ENCODE peak calls at places on chromosomes 12 and 14, in five cellular contexts. One of them, this sample, is unnamed.

GRCh38 chr12:97038859-97039258 is 131.8 kb downstream of the NEDD1 start:
- DNase-seq in neural crest cell: no peak
- DNase-seq in epithelial cell of esophagus: peak; percentile 4
- DNase-seq in H1: no peak
- DNase-seq in AG09309: no peak
- DNase-seq in this sample: no peak

GRCh38 chr14:103847954-103848719 is 762 bp upstream of the PPP1R13B start:
- DNase-seq in neural crest cell: peak; percentile 36
- DNase-seq in epithelial cell of esophagus: no peak
- DNase-seq in H1: peak; percentile 83
- DNase-seq in AG09309: no peak
- DNase-seq in this sample: peak; percentile 92

GRCh38 chr12:3470296-3470695 is 20.7 kb upstream of the PRMT8 start:
- DNase-seq in neural crest cell: no peak
- DNase-seq in epithelial cell of esophagus: no peak
- DNase-seq in H1: no peak
- DNase-seq in AG09309: no peak
- DNase-seq in this sample: no peak

GRCh38 chr14:35250319-35250718 is 41.9 kb upstream of the PSMA6 start:
- DNase-seq in neural crest cell: no peak
- DNase-seq in epithelial cell of esophagus: no peak
- DNase-seq in H1: no peak
- DNase-seq in AG09309: no peak
- DNase-seq in this sample: no peak

GRCh38 chr12:39581592-39581991 is 38.0 kb downstream of the ABCD2 start:
- DNase-seq in neural crest cell: no peak
- DNase-seq in epithelial cell of esophagus: peak; percentile 58
- DNase-seq in H1: no peak
- DNase-seq in AG09309: no peak
- DNase-seq in this sample: no peak

GRCh38 chr12:230925-231671 is 17.1 kb upstream of the SLC6A12 start:
- DNase-seq in neural crest cell: no peak
- DNase-seq in epithelial cell of esophagus: no peak
- DNase-seq in H1: no peak
- DNase-seq in AG09309: no peak
- DNase-seq in this sample: no peak

GRCh38 chr14:75165586-75166391 is 10.6 kb downstream of the TMED10 start:
- DNase-seq in neural crest cell: no peak
- DNase-seq in epithelial cell of esophagus: no peak
- DNase-seq in H1: no peak
- DNase-seq in AG09309: no peak
- DNase-seq in this sample: no peak

GRCh38 chr14:20516921-20517320 is 11.6 kb downstream of the RNASE10 start:
- DNase-seq in neural crest cell: no peak
- DNase-seq in epithelial cell of esophagus: peak; percentile 70
- DNase-seq in H1: no peak
- DNase-seq in AG09309: no peak
- DNase-seq in this sample: no peak

GRCh38 chr12:107247650-107248049 is 154.3 kb upstream of the CRY1 start:
- DNase-seq in neural crest cell: no peak
- DNase-seq in epithelial cell of esophagus: no peak
- DNase-seq in H1: peak; percentile 19
- DNase-seq in AG09309: no peak
- DNase-seq in this sample: no peak

GRCh38 chr14:54450535-54450934 is 9.4 kb upstream of the CNIH1 start:
- DNase-seq in neural crest cell: no peak
- DNase-seq in epithelial cell of esophagus: peak; percentile 30
- DNase-seq in H1: no peak
- DNase-seq in AG09309: no peak
- DNase-seq in this sample: no peak

GRCh38 chr14:52048641-52049204 is 20.1 kb downstream of the NID2 start:
- DNase-seq in neural crest cell: no peak
- DNase-seq in epithelial cell of esophagus: no peak
- DNase-seq in H1: no peak
- DNase-seq in AG09309: peak; percentile 77
- DNase-seq in this sample: no peak

GRCh38 chr14:105091335-105092123 is 26.3 kb upstream of the GPR132 start:
- DNase-seq in neural crest cell: no peak
- DNase-seq in epithelial cell of esophagus: peak; percentile 92
- DNase-seq in H1: no peak
- DNase-seq in AG09309: no peak
- DNase-seq in this sample: peak; percentile 95

GRCh38 chr14:87994974-87995373 is 2.0 kb upstream of the GALC start:
- DNase-seq in neural crest cell: no peak
- DNase-seq in epithelial cell of esophagus: no peak
- DNase-seq in H1: no peak
- DNase-seq in AG09309: no peak
- DNase-seq in this sample: no peak

GRCh38 chr12:121918679-121919038 is 267 bp downstream of the CFAP251 start:
- DNase-seq in neural crest cell: no peak
- DNase-seq in epithelial cell of esophagus: no peak
- DNase-seq in H1: no peak
- DNase-seq in AG09309: no peak
- DNase-seq in this sample: no peak

GRCh38 chr14:103767306-103767894 is 51.8 kb downstream of the ZFYVE21 start:
- DNase-seq in neural crest cell: no peak
- DNase-seq in epithelial cell of esophagus: no peak
- DNase-seq in H1: no peak
- DNase-seq in AG09309: no peak
- DNase-seq in this sample: no peak

GRCh38 chr14:61720302-61720677 is 25.0 kb downstream of the HIF1A start:
- DNase-seq in neural crest cell: no peak
- DNase-seq in epithelial cell of esophagus: no peak
- DNase-seq in H1: no peak
- DNase-seq in AG09309: peak; percentile 45
- DNase-seq in this sample: no peak

GRCh38 chr14:20143911-20144310 is 5.3 kb downstream of the OR4N5 start:
- DNase-seq in neural crest cell: no peak
- DNase-seq in epithelial cell of esophagus: no peak
- DNase-seq in H1: no peak
- DNase-seq in AG09309: no peak
- DNase-seq in this sample: no peak

GRCh38 chr12:128190052-128190451 is 76.9 kb upstream of the TMEM132C start:
- DNase-seq in neural crest cell: no peak
- DNase-seq in epithelial cell of esophagus: no peak
- DNase-seq in H1: no peak
- DNase-seq in AG09309: no peak
- DNase-seq in this sample: no peak

GRCh38 chr12:56189918-56190694 is 823 bp upstream of the SMARCC2 start:
- DNase-seq in neural crest cell: peak; percentile 97
- DNase-seq in epithelial cell of esophagus: peak; percentile 86
- DNase-seq in H1: peak; percentile 100
- DNase-seq in AG09309: peak; percentile 35
- DNase-seq in this sample: no peak

GRCh38 chr14:92471919-92472318 is 41.7 kb upstream of the RIN3 start:
- DNase-seq in neural crest cell: no peak
- DNase-seq in epithelial cell of esophagus: peak; percentile 87
- DNase-seq in H1: peak; percentile 51
- DNase-seq in AG09309: peak; percentile 41
- DNase-seq in this sample: no peak

GRCh38 chr12:91590991-91591987 is 408.7 kb upstream of the DCN start:
- DNase-seq in neural crest cell: no peak
- DNase-seq in epithelial cell of esophagus: peak; percentile 34
- DNase-seq in H1: no peak
- DNase-seq in AG09309: no peak
- DNase-seq in this sample: no peak

GRCh38 chr14:88798161-88798560 is 5.4 kb upstream of the EML5 start:
- DNase-seq in neural crest cell: no peak
- DNase-seq in epithelial cell of esophagus: no peak
- DNase-seq in H1: no peak
- DNase-seq in AG09309: no peak
- DNase-seq in this sample: no peak

GRCh38 chr12:1373887-1374286 is 220.5 kb downstream of the FBXL14 start:
- DNase-seq in neural crest cell: no peak
- DNase-seq in epithelial cell of esophagus: no peak
- DNase-seq in H1: no peak
- DNase-seq in AG09309: peak; percentile 86
- DNase-seq in this sample: no peak

GRCh38 chr12:132127041-132127440 is 17.1 kb downstream of the DDX51 start:
- DNase-seq in neural crest cell: no peak
- DNase-seq in epithelial cell of esophagus: no peak
- DNase-seq in H1: no peak
- DNase-seq in AG09309: no peak
- DNase-seq in this sample: no peak

GRCh38 chr14:106506901-106507305 is 980.5 kb downstream of the TMEM121 start:
- DNase-seq in neural crest cell: no peak
- DNase-seq in epithelial cell of esophagus: no peak
- DNase-seq in H1: no peak
- DNase-seq in AG09309: no peak
- DNase-seq in this sample: no peak

GRCh38 chr14:76056128-76056527 is 70.6 kb downstream of the IFT43 start:
- DNase-seq in neural crest cell: no peak
- DNase-seq in epithelial cell of esophagus: peak; percentile 9
- DNase-seq in H1: no peak
- DNase-seq in AG09309: no peak
- DNase-seq in this sample: no peak

GRCh38 chr12:91931110-91931509 is 214.5 kb downstream of the BTG1 start:
- DNase-seq in neural crest cell: no peak
- DNase-seq in epithelial cell of esophagus: peak; percentile 94
- DNase-seq in H1: no peak
- DNase-seq in AG09309: no peak
- DNase-seq in this sample: no peak

GRCh38 chr14:103517626-103518415 is 4.8 kb downstream of the CKB start:
- DNase-seq in neural crest cell: no peak
- DNase-seq in epithelial cell of esophagus: no peak
- DNase-seq in H1: peak; percentile 67
- DNase-seq in AG09309: no peak
- DNase-seq in this sample: peak; percentile 94

GRCh38 chr12:38279756-38280155 is 36.8 kb upstream of the ALG10B start:
- DNase-seq in neural crest cell: no peak
- DNase-seq in epithelial cell of esophagus: peak; percentile 65
- DNase-seq in H1: no peak
- DNase-seq in AG09309: no peak
- DNase-seq in this sample: no peak

GRCh38 chr12:38282886-38283285 is 33.7 kb upstream of the ALG10B start:
- DNase-seq in neural crest cell: no peak
- DNase-seq in epithelial cell of esophagus: peak; percentile 89
- DNase-seq in H1: no peak
- DNase-seq in AG09309: no peak
- DNase-seq in this sample: no peak
- TF ChIP-seq CTCF in neural crest cell: no peak
- TF ChIP-seq CTCF in epithelial cell of esophagus: no peak
- TF ChIP-seq CTCF in H1: no peak
- TF ChIP-seq CTCF in AG09309: no peak
- TF ChIP-seq CTCF in this sample: no peak

GRCh38 chr12:24197517-24197916 is 248.0 kb upstream of the SOX5 start:
- DNase-seq in neural crest cell: no peak
- DNase-seq in epithelial cell of esophagus: no peak
- DNase-seq in H1: no peak
- DNase-seq in AG09309: no peak
- DNase-seq in this sample: no peak

GRCh38 chr12:24201258-24201970 is 251.9 kb upstream of the SOX5 start:
- DNase-seq in neural crest cell: no peak
- DNase-seq in epithelial cell of esophagus: no peak
- DNase-seq in H1: no peak
- DNase-seq in AG09309: no peak
- DNase-seq in this sample: no peak

GRCh38 chr12:24198070-24198469 is 248.6 kb upstream of the SOX5 start:
- DNase-seq in neural crest cell: no peak
- DNase-seq in epithelial cell of esophagus: no peak
- DNase-seq in H1: no peak
- DNase-seq in AG09309: no peak
- DNase-seq in this sample: no peak

GRCh38 chr12:24198936-24199644 is 249.6 kb upstream of the SOX5 start:
- DNase-seq in neural crest cell: no peak
- DNase-seq in epithelial cell of esophagus: no peak
- DNase-seq in H1: no peak
- DNase-seq in AG09309: no peak
- DNase-seq in this sample: no peak

DNA sequence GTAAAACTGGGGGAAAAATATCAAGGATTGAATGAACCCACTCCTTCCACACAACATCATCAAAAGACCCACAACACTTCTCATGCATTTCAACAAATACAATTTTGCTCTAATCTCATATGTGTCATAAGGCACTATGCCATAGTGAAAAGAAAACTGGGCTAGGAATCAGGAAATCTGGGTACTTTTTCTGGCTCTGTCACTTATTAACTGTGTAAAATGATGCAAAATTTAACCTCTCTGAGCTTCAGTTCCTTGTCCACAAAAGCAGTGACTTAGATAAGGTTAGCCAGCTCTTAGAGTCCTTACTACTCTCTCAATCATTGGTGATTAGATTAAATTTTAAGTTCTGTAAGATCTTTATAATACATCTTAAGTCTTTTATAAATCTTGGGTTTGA is 250.5 kb upstream of the SOX5 start:
- DNase-seq in neural crest cell: no peak
- DNase-seq in epithelial cell of esophagus: no peak
- DNase-seq in H1: no peak
- DNase-seq in AG09309: no peak
- DNase-seq in this sample: no peak
- TF ChIP-seq CTCF in neural crest cell: no peak
- TF ChIP-seq CTCF in epithelial cell of esophagus: no peak
- TF ChIP-seq CTCF in H1: no peak
- TF ChIP-seq CTCF in AG09309: no peak
- TF ChIP-seq CTCF in this sample: no peak

DNA sequence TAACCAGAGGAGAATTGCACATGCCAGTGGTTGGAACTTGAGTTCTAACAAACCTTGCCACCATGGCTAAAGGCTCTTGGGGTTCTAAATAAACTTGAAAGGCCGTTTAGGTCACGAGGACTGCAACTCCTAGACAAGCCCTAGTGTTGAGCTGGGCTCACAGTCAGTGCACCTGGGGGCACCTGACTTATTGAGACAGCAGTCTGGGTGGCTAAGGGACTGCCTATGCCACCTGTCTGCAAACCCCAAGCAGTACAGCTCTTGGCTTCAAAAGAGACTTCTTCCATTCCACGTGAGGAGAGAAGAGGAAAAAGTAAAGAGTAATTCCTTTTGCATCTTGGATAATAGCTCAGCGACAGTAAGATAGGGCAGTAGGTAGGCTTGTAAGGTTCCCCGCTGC is 765.6 kb upstream of the FOXG1 start:
- DNase-seq in neural crest cell: no peak
- DNase-seq in epithelial cell of esophagus: no peak
- DNase-seq in H1: no peak
- DNase-seq in AG09309: no peak
- DNase-seq in this sample: no peak
- TF ChIP-seq CTCF in neural crest cell: no peak
- TF ChIP-seq CTCF in epithelial cell of esophagus: no peak
- TF ChIP-seq CTCF in H1: no peak
- TF ChIP-seq CTCF in AG09309: no peak
- TF ChIP-seq CTCF in this sample: no peak

GRCh38 chr12:109258201-109258600 is 50.9 kb downstream of the FOXN4 start:
- DNase-seq in neural crest cell: no peak
- DNase-seq in epithelial cell of esophagus: no peak
- DNase-seq in H1: no peak
- DNase-seq in AG09309: no peak
- DNase-seq in this sample: no peak

GRCh38 chr12:109252799-109253198 is 56.3 kb downstream of the FOXN4 start:
- DNase-seq in neural crest cell: no peak
- DNase-seq in epithelial cell of esophagus: no peak
- DNase-seq in H1: no peak
- DNase-seq in AG09309: no peak
- DNase-seq in this sample: no peak

GRCh38 chr12:109253913-109254544 is 55.1 kb downstream of the FOXN4 start:
- DNase-seq in neural crest cell: no peak
- DNase-seq in epithelial cell of esophagus: no peak
- DNase-seq in H1: no peak
- DNase-seq in AG09309: no peak
- DNase-seq in this sample: no peak

GRCh38 chr12:109256011-109256410 is 53.1 kb downstream of the FOXN4 start:
- DNase-seq in neural crest cell: no peak
- DNase-seq in epithelial cell of esophagus: no peak
- DNase-seq in H1: no peak
- DNase-seq in AG09309: no peak
- DNase-seq in this sample: no peak

GRCh38 chr12:109255377-109255776 is 53.7 kb downstream of the FOXN4 start:
- DNase-seq in neural crest cell: no peak
- DNase-seq in epithelial cell of esophagus: peak; percentile 11
- DNase-seq in H1: no peak
- DNase-seq in AG09309: no peak
- DNase-seq in this sample: no peak
- TF ChIP-seq CTCF in neural crest cell: peak; percentile 19
- TF ChIP-seq CTCF in epithelial cell of esophagus: peak; percentile 14
- TF ChIP-seq CTCF in H1: peak; percentile 47
- TF ChIP-seq CTCF in AG09309: peak; percentile 41
- TF ChIP-seq CTCF in this sample: peak; percentile 43